ENCODE peak calls at places on chromosome 3, in nine cellular contexts. V, U, M, L, D, W, A, S and Q are unnamed samples.

GRCh38 chr3:125148836-125149235 is 63.7 kb downstream of the SLC12A8 start:
- DNase-seq in D (no peak), W (peak), S (no peak), V (peak), L (peak), U (no peak), M (peak), A (no peak), Q (no peak)

GRCh38 chr3:66938338-66938963 is 59.7 kb upstream of the KBTBD8 start:
- DNase-seq in U (peak), M (peak), D (no peak), S (no peak), A (peak), W (no peak), L (no peak), V (no peak), Q (no peak)

GRCh38 chr3:38646630-38647029 is 2.9 kb downstream of the SCN5A start:
- DNase-seq in D (no peak), M (peak), L (no peak), S (no peak), V (peak), A (no peak), U (no peak), W (peak), Q (no peak)

GRCh38 chr3:31531992-31532586 is 636 bp upstream of the STT3B start:
- DNase-seq in S (peak), A (peak), V (peak), M (peak), U (peak), W (peak), D (peak), L (peak), Q (peak)

GRCh38 chr3:56826831-56827722 is 25.3 kb upstream of the ARHGEF3 start:
- DNase-seq in S (no peak), W (no peak), V (no peak), M (peak), L (no peak), A (no peak), D (no peak), U (no peak), Q (no peak)

GRCh38 chr3:95277614-95278013 is 1214.8 kb downstream of the NSUN3 start:
- DNase-seq in V (no peak), L (no peak), A (no peak), D (no peak), U (no peak), S (no peak), W (no peak), M (no peak), Q (no peak)

GRCh38 chr3:31219131-31219843 is 313.4 kb upstream of the STT3B start:
- DNase-seq in W (no peak), M (no peak), U (peak), D (no peak), S (no peak), V (no peak), A (no peak), L (no peak), Q (no peak)

GRCh38 chr3:42228796-42229195 is 37.2 kb downstream of the CCK start:
- DNase-seq in W (no peak), D (no peak), M (no peak), A (no peak), U (no peak), S (no peak), L (no peak), V (no peak), Q (no peak)

GRCh38 chr3:194104041-194104751 is 31.8 kb upstream of the HES1 start:
- DNase-seq in W (no peak), L (no peak), U (no peak), D (no peak), A (no peak), M (no peak), V (no peak), S (no peak), Q (no peak)
- H3K27ac ChIP-seq in W (no peak), L (no peak), U (no peak), D (no peak), A (no peak), M (no peak), V (no peak), S (no peak), Q (no peak)

GRCh38 chr3:156681003-156681402 is 6.6 kb downstream of the TIPARP start:
- DNase-seq in W (peak), A (peak), V (peak), D (no peak), M (peak), S (peak), L (peak), U (no peak), Q (no peak)
- H3K27ac ChIP-seq in W (no peak), A (no peak), V (peak), D (no peak), M (peak), S (peak), L (peak), U (peak), Q (no peak)

GRCh38 chr3:149010966-149011365 is 19.6 kb downstream of the GYG1 start:
- DNase-seq in S (no peak), L (no peak), W (no peak), D (no peak), M (no peak), U (no peak), V (no peak), A (no peak), Q (no peak)
- H3K27ac ChIP-seq in S (no peak), L (no peak), W (peak), D (no peak), M (no peak), U (no peak), V (no peak), A (peak), Q (peak)

GRCh38 chr3:134446800-134447199 is 39.0 kb downstream of the ANAPC13 start:
- DNase-seq in L (no peak), V (no peak), A (no peak), M (no peak), U (no peak), W (no peak), D (no peak), S (no peak), Q (no peak)
- H3K27ac ChIP-seq in L (no peak), V (no peak), A (peak), M (no peak), U (no peak), W (no peak), D (no peak), S (no peak), Q (no peak)

GRCh38 chr3:58011580-58011979 is 3.4 kb downstream of the FLNB start:
- DNase-seq in U (no peak), A (no peak), M (no peak), V (no peak), S (no peak), L (no peak), W (no peak), D (no peak), Q (no peak)

GRCh38 chr3:58013099-58013498 is 4.9 kb downstream of the FLNB start:
- DNase-seq in M (no peak), W (no peak), L (no peak), U (no peak), S (no peak), V (no peak), D (no peak), A (no peak), Q (no peak)

GRCh38 chr3:58013973-58014649 is 5.9 kb downstream of the FLNB start:
- DNase-seq in V (no peak), M (peak), D (no peak), L (peak), U (no peak), A (peak), W (peak), S (no peak), Q (peak)

GRCh38 chr3:58010562-58010961 is 2.3 kb downstream of the FLNB start:
- DNase-seq in V (no peak), S (no peak), A (no peak), D (no peak), L (no peak), M (no peak), W (no peak), U (no peak), Q (no peak)

DNA sequence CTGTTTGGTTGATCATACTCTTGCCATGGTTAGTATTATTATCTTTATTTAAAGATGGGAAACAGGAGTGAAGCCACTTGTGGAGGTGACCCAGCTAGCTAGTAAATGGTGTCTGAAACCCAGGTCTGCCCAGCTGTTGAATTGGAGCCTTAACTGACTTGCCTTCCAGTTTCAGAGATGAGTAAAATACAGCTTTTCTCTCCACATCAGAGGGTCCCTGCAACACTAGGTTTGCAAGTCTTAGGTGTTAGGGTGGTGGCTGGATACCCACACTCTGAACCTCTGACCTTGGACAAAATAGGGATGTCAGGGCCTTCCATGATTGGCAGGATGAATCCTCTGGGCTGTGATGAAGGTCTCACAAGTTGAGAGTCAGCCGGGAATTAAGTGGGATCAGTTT is 4.1 kb downstream of the FLNB start:
- DNase-seq in U (peak), M (no peak), D (no peak), W (no peak), A (no peak), L (no peak), S (no peak), V (no peak), Q (no peak)
- H3K27ac ChIP-seq in U (no peak), M (no peak), D (no peak), W (peak), A (no peak), L (peak), S (peak), V (no peak), Q (no peak)

DNA sequence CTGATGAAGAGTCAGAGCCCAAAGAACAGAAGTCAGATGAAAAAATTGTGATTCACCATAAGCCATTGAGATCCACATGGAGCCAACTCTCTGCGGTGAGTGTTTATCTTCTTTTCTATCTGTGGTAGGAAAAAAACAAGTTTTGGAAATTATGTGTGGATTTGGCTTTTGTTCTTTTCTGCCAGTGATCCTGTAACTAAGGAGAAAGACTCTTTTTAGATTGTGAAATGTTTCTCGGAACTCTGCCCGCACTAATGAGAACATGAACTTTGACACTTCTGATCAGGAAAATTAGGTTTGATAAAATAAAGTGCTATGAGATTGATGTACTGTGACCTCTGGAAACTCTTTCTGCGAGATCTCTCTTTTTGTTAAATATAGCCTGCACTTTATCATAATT is 8.4 kb downstream of the ARHGEF26 start:
- DNase-seq in S (no peak), M (peak), A (no peak), U (no peak), L (no peak), D (no peak), V (no peak), W (no peak), Q (no peak)
- H3K27ac ChIP-seq in S (no peak), M (no peak), A (no peak), U (no peak), L (peak), D (no peak), V (no peak), W (peak), Q (no peak)